ENCODE peak calls at places on chromosomes 2 and 18, in five cellular contexts. P, Y, G, M and U are unnamed samples. For H3K4me1, the result is how much of the 10 kb centered on the place peaks cover.

GRCh38 chr2:77938462-77938861 is 416.3 kb upstream of the LRRTM4 start:
- DNase-seq in P (no peak), Y (no peak), G (no peak), M (no peak), U (no peak)

GRCh38 chr2:14492920-14493503 is 139.5 kb upstream of the LRATD1 start:
- DNase-seq in P (no peak), Y (no peak), G (no peak), M (no peak), U (no peak)

GRCh38 chr2:215619022-215619958 is 183.4 kb upstream of the FN1 start:
- DNase-seq in P (no peak), Y (no peak), G (no peak), M (no peak), U (no peak)

GRCh38 chr2:204116154-204116792 is 179.7 kb downstream of the ICOS start:
- DNase-seq in P (no peak), Y (peak), G (no peak), M (no peak), U (no peak)

GRCh38 chr2:225100856-225101294 is 58.6 kb upstream of the DOCK10 start:
- DNase-seq in P (no peak), Y (no peak), G (no peak), M (no peak), U (no peak)

GRCh38 chr2:47303341-47304148 is 99.4 kb upstream of the MSH2 start:
- DNase-seq in P (no peak), Y (no peak), G (no peak), M (no peak), U (no peak)

GRCh38 chr2:10019174-10019971 is 24.0 kb upstream of the KLF11 start:
- DNase-seq in P (no peak), Y (no peak), G (no peak), M (no peak), U (no peak)

GRCh38 chr2:45182667-45183620 is 173.7 kb upstream of the SIX2 start:
- DNase-seq in P (no peak), Y (no peak), G (no peak), M (no peak), U (no peak)

GRCh38 chr18:58041633-58042032 is 2.4 kb upstream of the NEDD4L start:
- DNase-seq in P (no peak), Y (no peak), G (no peak), M (no peak), U (no peak)

GRCh38 chr2:105450495-105450894 is 51.6 kb upstream of the FHL2 start:
- DNase-seq in P (no peak), Y (no peak), G (no peak), M (no peak), U (no peak)

GRCh38 chr18:57353137-57353939 is 981 bp downstream of the ST8SIA3 start:
- DNase-seq in P (no peak), Y (no peak), G (peak), M (no peak), U (no peak)

GRCh38 chr2:171522804-171523338 is 597 bp downstream of the CYBRD1 start:
- DNase-seq in P (no peak), Y (peak), G (no peak), M (peak), U (no peak)

GRCh38 chr2:144937899-144938298 is 418.0 kb upstream of the ZEB2 start:
- DNase-seq in P (no peak), Y (peak), G (no peak), M (peak), U (peak)

GRCh38 chr2:48200591-48201293 is 294.4 kb upstream of the FBXO11 start:
- DNase-seq in P (no peak), Y (no peak), G (no peak), M (no peak), U (no peak)

GRCh38 chr2:166419616-166419934 is 43.8 kb upstream of the SCN9A start:
- DNase-seq in P (peak), Y (no peak), G (no peak), M (no peak), U (no peak)

GRCh38 chr2:23905155-23905554 is 21.8 kb downstream of the ATAD2B start:
- DNase-seq in P (no peak), Y (no peak), G (no peak), M (no peak), U (no peak)

GRCh38 chr2:116057538-116057937 is 1615.1 kb downstream of the DPP10 start:
- DNase-seq in P (no peak), Y (no peak), G (no peak), M (no peak), U (no peak)

GRCh38 chr2:54579682-54580349 is 123.7 kb downstream of the SPTBN1 start:
- DNase-seq in P (peak), Y (no peak), G (peak), M (no peak), U (no peak)

GRCh38 chr2:177242136-177242987 is 22.2 kb downstream of the NFE2L2 start:
- DNase-seq in P (no peak), Y (no peak), G (peak), M (no peak), U (no peak)

GRCh38 chr2:197034292-197034691 is 107.8 kb upstream of the PGAP1 start:
- DNase-seq in P (no peak), Y (no peak), G (no peak), M (no peak), U (no peak)

GRCh38 chr18:2906522-2907458 is 60.0 kb downstream of the EMILIN2 start:
- DNase-seq in P (peak), Y (peak), G (peak), M (no peak), U (no peak)

GRCh38 chr2:203722411-203722810 is 16.0 kb downstream of the CD28 start:
- DNase-seq in P (no peak), Y (no peak), G (no peak), M (no peak), U (no peak)

GRCh38 chr18:42861259-42861658 is 254.2 kb downstream of the RIT2 start:
- DNase-seq in P (no peak), Y (no peak), G (no peak), M (no peak), U (no peak)

GRCh38 chr18:77074431-77074830 is 58.2 kb downstream of the MBP start:
- DNase-seq in P (no peak), Y (no peak), G (no peak), M (no peak), U (no peak)
- H3K4me1 ChIP-seq in P (under half), Y (under half), G (under half), M (under half), U (under half)

GRCh38 chr2:36705326-36706020 is 9.0 kb downstream of the VIT start:
- DNase-seq in P (no peak), Y (no peak), G (no peak), M (no peak), U (no peak)

GRCh38 chr2:36706451-36706850 is 9.9 kb downstream of the VIT start:
- DNase-seq in P (no peak), Y (no peak), G (no peak), M (no peak), U (no peak)

GRCh38 chr2:36704475-36705150 is 8.1 kb downstream of the VIT start:
- DNase-seq in P (no peak), Y (no peak), G (no peak), M (no peak), U (peak)

GRCh38 chr2:36707050-36707449 is 10.5 kb downstream of the VIT start:
- DNase-seq in P (no peak), Y (no peak), G (no peak), M (no peak), U (no peak)

GRCh38 chr2:36706021-36706328 is 9.5 kb downstream of the VIT start:
- DNase-seq in P (no peak), Y (no peak), G (no peak), M (no peak), U (no peak)
- H3K27ac ChIP-seq in P (no peak), Y (no peak), G (no peak), M (peak), U (no peak)

GRCh38 chr2:219038600-219038999 is 2.7 kb downstream of the CFAP65 start:
- DNase-seq in P (no peak), Y (no peak), G (no peak), M (no peak), U (no peak)
- H3K4me1 ChIP-seq in P (under half), Y (under half), G (under half), M (under half), U (under half)

GRCh38 chr18:79943608-79944125 is 7.8 kb downstream of the SLC66A2 start:
- DNase-seq in P (no peak), Y (no peak), G (no peak), M (no peak), U (peak)
- H3K27ac ChIP-seq in P (no peak), Y (no peak), G (peak), M (no peak), U (no peak)

GRCh38 chr2:241532733-241533601 is 24.6 kb upstream of the STK25 start:
- DNase-seq in P (no peak), Y (no peak), G (no peak), M (no peak), U (peak)

GRCh38 chr2:241531161-241531722 is 22.9 kb upstream of the STK25 start:
- DNase-seq in P (no peak), Y (no peak), G (no peak), M (no peak), U (no peak)

GRCh38 chr2:241534293-241534692 is 24.3 kb upstream of the BOK start:
- DNase-seq in P (no peak), Y (no peak), G (no peak), M (no peak), U (no peak)

GRCh38 chr2:241530571-241530970 is 22.2 kb upstream of the STK25 start:
- DNase-seq in P (no peak), Y (no peak), G (no peak), M (no peak), U (no peak)

DNA sequence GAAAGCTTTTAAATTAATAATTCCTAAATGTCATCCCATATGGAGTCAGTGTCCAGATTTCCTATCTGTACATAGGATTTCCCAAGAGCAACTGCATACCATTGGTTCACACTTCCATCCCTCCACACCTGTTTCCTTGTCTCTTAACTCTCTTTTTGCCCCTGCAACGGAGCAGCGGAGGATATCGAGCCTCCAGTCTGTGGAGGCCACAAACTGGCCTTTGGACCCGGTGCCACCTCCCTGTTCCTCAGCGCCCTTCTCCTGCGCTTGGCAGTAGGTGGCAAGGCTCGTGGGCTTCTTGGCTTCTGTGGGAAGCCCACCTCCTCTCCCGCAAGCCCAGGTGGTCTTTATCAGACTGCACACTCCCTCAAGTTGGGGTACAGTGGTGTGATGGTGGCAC is 23.8 kb upstream of the STK25 start:
- DNase-seq in P (no peak), Y (no peak), G (no peak), M (no peak), U (no peak)
- H3K4me1 ChIP-seq in P (under half), Y (under half), G (under half), M (under half), U (under half)

DNA sequence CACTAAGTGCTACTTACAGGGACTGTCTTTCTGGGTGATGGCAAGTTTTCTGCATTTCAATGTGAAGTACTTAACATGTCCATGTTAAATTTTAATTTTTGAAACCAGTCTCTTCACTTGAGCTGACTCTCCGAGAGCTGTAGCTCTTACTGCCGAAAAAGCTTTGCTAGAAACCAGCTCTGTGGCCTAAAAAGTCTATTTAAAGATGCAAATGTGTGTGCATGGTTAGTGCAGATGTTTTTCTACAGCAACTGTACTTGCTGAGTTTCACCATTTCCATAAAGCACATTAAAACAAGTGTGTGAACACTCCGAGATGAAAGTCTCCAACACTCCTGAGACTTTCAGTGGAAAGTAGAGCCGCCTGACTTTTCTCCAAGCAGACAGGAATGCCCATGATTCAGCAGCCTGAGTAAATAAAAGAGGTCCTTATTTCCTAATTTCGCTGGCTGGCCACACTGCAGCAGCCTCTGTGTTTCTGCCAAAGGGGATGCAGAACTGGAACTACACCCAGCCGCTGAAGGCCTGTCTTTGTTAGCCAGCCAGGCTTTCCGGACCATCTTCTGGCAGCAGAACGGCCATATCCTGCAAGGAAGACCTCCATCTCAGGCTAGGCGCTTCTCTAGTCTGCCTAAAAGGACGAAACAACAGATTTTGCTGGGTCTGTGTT is 121.2 kb downstream of the ZNF521 start:
- DNase-seq in P (peak), Y (peak), G (peak), M (peak), U (peak)
- H3K27ac ChIP-seq in P (peak), Y (peak), G (no peak), M (peak), U (peak)

GRCh38 chr2:6917761-6918421 is 679 bp downstream of the RNF144A start:
- DNase-seq in P (no peak), Y (peak), G (peak), M (peak), U (no peak)
- H3K4me1 ChIP-seq in P (under half), Y (under half), G (half or more), M (under half), U (under half)

DNA sequence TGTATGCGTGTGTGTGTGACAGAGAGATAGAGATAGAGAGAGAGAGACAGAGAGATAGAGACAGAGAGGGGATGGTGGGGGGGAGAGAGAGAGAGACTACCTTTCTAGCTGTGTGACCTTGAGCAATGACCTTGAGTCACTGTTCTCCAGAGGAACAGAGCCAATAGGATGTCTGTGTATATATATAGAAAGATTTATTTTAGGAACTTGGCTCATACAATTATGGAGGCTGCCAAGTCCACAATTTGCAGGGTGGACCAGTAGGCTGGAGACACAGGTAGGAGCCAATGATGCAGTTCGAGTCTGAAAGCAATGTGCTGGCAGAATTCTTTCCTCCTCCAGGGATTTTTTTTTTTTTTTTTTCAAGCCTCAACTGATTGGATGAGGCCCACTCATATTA is 96.6 kb upstream of the LINC00305 start:
- DNase-seq in P (no peak), Y (no peak), G (no peak), M (peak), U (no peak)
- H3K27ac ChIP-seq in P (no peak), Y (no peak), G (no peak), M (peak), U (no peak)

GRCh38 chr2:3289526-3289925 is 88.1 kb downstream of the EIPR1 start:
- DNase-seq in P (no peak), Y (no peak), G (no peak), M (no peak), U (no peak)
- H3K4me1 ChIP-seq in P (under half), Y (under half), G (under half), M (under half), U (under half)